ENCODE peak calls at places on chromosomes 5 and 9, in six cellular contexts. One of them, this sample, is unnamed.
A peak's percentile ranks its signal among the peaks of the same experiment; 100 is the strongest.

GRCh38 chr5:60487885-60488425 is 212.0 kb downstream of the DEPDC1B start:
- DNase-seq in GM12892: no peak
- DNase-seq in lower leg skin: peak; percentile 53
- DNase-seq in transverse colon: peak; percentile 52
- DNase-seq in GM12891: no peak
- DNase-seq in upper lobe of left lung: no peak
- DNase-seq in this sample: peak; percentile 16

GRCh38 chr5:56011835-56012234 is 17.1 kb upstream of the IL6ST start:
- DNase-seq in GM12892: no peak
- DNase-seq in lower leg skin: no peak
- DNase-seq in transverse colon: no peak
- DNase-seq in GM12891: no peak
- DNase-seq in upper lobe of left lung: no peak
- DNase-seq in this sample: no peak

GRCh38 chr9:134177186-134177585 is 12.8 kb upstream of the RNU6ATAC start:
- DNase-seq in GM12892: no peak
- DNase-seq in lower leg skin: no peak
- DNase-seq in transverse colon: no peak
- DNase-seq in GM12891: no peak
- DNase-seq in upper lobe of left lung: no peak
- DNase-seq in this sample: no peak

GRCh38 chr5:14156611-14157493 is 13.7 kb downstream of the TRIO start:
- DNase-seq in GM12892: no peak
- DNase-seq in lower leg skin: peak; percentile 41
- DNase-seq in transverse colon: no peak
- DNase-seq in GM12891: no peak
- DNase-seq in upper lobe of left lung: no peak
- DNase-seq in this sample: no peak

GRCh38 chr9:121700831-121701419 is 49.5 kb downstream of the DAB2IP start:
- DNase-seq in GM12892: no peak
- DNase-seq in lower leg skin: no peak
- DNase-seq in transverse colon: no peak
- DNase-seq in GM12891: no peak
- DNase-seq in upper lobe of left lung: no peak
- DNase-seq in this sample: no peak

GRCh38 chr5:132386644-132387286 is 17.3 kb downstream of the SLC22A5 start:
- DNase-seq in GM12892: peak; percentile 66
- DNase-seq in lower leg skin: peak; percentile 74
- DNase-seq in transverse colon: peak; percentile 81
- DNase-seq in GM12891: peak; percentile 53
- DNase-seq in upper lobe of left lung: peak; percentile 83
- DNase-seq in this sample: peak; percentile 63

GRCh38 chr9:134545213-134546211 is 96.1 kb upstream of the COL5A1 start:
- DNase-seq in GM12892: peak; percentile 14
- DNase-seq in lower leg skin: no peak
- DNase-seq in transverse colon: no peak
- DNase-seq in GM12891: no peak
- DNase-seq in upper lobe of left lung: no peak
- DNase-seq in this sample: no peak

GRCh38 chr5:181223041-181223728 is at the start of gene TRIM41:
- DNase-seq in GM12892: no peak
- DNase-seq in lower leg skin: peak; percentile 98
- DNase-seq in transverse colon: peak; percentile 99
- DNase-seq in GM12891: peak; percentile 80
- DNase-seq in upper lobe of left lung: peak; percentile 98
- DNase-seq in this sample: peak; percentile 97

GRCh38 chr9:131627846-131628820 is 82.8 kb downstream of the PRRT1B start:
- DNase-seq in GM12892: no peak
- DNase-seq in lower leg skin: no peak
- DNase-seq in transverse colon: peak; percentile 94
- DNase-seq in GM12891: no peak
- DNase-seq in upper lobe of left lung: peak; percentile 92
- DNase-seq in this sample: peak; percentile 98

GRCh38 chr5:147177125-147177840 is 57.5 kb upstream of the STK32A start:
- DNase-seq in GM12892: no peak
- DNase-seq in lower leg skin: no peak
- DNase-seq in transverse colon: no peak
- DNase-seq in GM12891: no peak
- DNase-seq in upper lobe of left lung: no peak
- DNase-seq in this sample: no peak

GRCh38 chr9:37915911-37916470 is 12.1 kb upstream of the SLC25A51 start:
- DNase-seq in GM12892: no peak
- DNase-seq in lower leg skin: no peak
- DNase-seq in transverse colon: no peak
- DNase-seq in GM12891: no peak
- DNase-seq in upper lobe of left lung: no peak
- DNase-seq in this sample: no peak

GRCh38 chr5:140647042-140647341 is 438 bp downstream of the NDUFA2 start:
- DNase-seq in GM12892: no peak
- DNase-seq in lower leg skin: no peak
- DNase-seq in transverse colon: no peak
- DNase-seq in GM12891: no peak
- DNase-seq in upper lobe of left lung: no peak
- DNase-seq in this sample: no peak

GRCh38 chr9:34615132-34615531 is 3.2 kb upstream of the RPP25L start:
- DNase-seq in GM12892: no peak
- DNase-seq in lower leg skin: no peak
- DNase-seq in transverse colon: no peak
- DNase-seq in GM12891: no peak
- DNase-seq in upper lobe of left lung: no peak
- DNase-seq in this sample: no peak

GRCh38 chr9:34610434-34611206 is 1.3 kb downstream of the RPP25L start:
- DNase-seq in GM12892: no peak
- DNase-seq in lower leg skin: no peak
- DNase-seq in transverse colon: no peak
- DNase-seq in GM12891: no peak
- DNase-seq in upper lobe of left lung: no peak
- DNase-seq in this sample: no peak

GRCh38 chr9:34611251-34611810 is 566 bp downstream of the RPP25L start:
- DNase-seq in GM12892: no peak
- DNase-seq in lower leg skin: no peak
- DNase-seq in transverse colon: no peak
- DNase-seq in GM12891: no peak
- DNase-seq in upper lobe of left lung: no peak
- DNase-seq in this sample: no peak

GRCh38 chr9:34612788-34613390 is 992 bp upstream of the RPP25L start:
- DNase-seq in GM12892: no peak
- DNase-seq in lower leg skin: peak; percentile 83
- DNase-seq in transverse colon: peak; percentile 81
- DNase-seq in GM12891: no peak
- DNase-seq in upper lobe of left lung: peak; percentile 83
- DNase-seq in this sample: peak; percentile 81

DNA sequence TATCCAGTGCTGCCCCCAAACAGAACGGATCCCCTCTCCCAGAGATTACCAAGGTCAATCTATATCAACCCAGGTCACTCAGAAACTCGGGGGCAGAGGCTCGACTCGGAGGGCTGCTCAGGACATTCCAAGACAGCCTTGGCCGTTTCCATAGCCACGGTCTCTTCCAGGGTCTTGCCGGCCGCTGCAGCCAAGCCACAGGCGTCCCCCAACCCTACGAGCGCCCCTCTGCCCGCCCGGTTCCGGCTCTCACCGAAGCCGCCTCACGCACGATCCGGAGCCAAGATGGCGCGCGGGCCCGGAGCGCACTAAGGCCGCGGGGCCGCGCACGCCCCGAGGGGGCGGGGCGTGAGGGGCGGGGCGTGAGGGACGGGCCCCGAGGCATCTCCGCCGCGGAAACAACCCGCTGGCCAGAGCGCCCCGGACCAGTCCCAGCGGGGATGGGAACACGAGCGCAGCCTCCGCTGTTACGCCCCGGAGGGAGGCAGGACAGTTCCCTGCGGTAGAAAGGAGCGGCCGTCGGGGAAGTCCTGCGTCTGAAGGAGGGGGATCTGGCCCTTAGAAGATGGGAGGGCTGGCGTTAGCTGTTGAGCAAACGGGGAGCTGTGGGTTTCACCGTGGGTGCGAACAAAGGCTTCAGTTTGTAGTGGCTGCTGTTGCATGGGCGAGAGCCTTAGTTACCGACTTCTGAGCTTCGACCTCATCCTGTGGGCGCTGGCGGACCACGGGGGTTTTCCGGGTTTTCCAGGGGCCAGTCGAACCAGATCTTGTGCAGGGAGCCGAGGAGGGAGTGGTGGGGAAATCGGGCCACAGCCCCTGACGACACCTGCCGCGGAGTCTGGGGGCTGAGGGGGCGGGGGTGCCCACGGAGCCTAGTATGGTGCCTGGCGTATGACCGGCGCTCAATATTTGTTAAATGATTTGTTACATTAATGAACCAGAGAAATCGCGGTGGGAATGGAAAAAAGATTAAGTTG is at the start of gene RPP25L:
- DNase-seq in GM12892: peak; percentile 96
- DNase-seq in lower leg skin: peak; percentile 78
- DNase-seq in transverse colon: peak; percentile 90
- DNase-seq in GM12891: peak; percentile 91
- DNase-seq in upper lobe of left lung: peak; percentile 92
- DNase-seq in this sample: peak; percentile 79
- TF ChIP-seq POLR2A in GM12892: peak; percentile 82
- TF ChIP-seq POLR2A in lower leg skin: peak; percentile 24
- TF ChIP-seq POLR2A in transverse colon: peak; percentile 84
- TF ChIP-seq POLR2A in GM12891: peak; percentile 73
- TF ChIP-seq POLR2A in upper lobe of left lung: peak; percentile 83
- TF ChIP-seq POLR2A in this sample: peak; percentile 84

GRCh38 chr5:91159647-91160046 is 223.5 kb downstream of the ARRDC3 start:
- DNase-seq in GM12892: no peak
- DNase-seq in lower leg skin: no peak
- DNase-seq in transverse colon: no peak
- DNase-seq in GM12891: no peak
- DNase-seq in upper lobe of left lung: no peak
- DNase-seq in this sample: no peak

GRCh38 chr5:91166040-91166807 is 216.9 kb downstream of the ARRDC3 start:
- DNase-seq in GM12892: no peak
- DNase-seq in lower leg skin: no peak
- DNase-seq in transverse colon: no peak
- DNase-seq in GM12891: no peak
- DNase-seq in upper lobe of left lung: no peak
- DNase-seq in this sample: no peak

GRCh38 chr5:91164424-91164823 is 218.7 kb downstream of the ARRDC3 start:
- DNase-seq in GM12892: no peak
- DNase-seq in lower leg skin: no peak
- DNase-seq in transverse colon: no peak
- DNase-seq in GM12891: no peak
- DNase-seq in upper lobe of left lung: no peak
- DNase-seq in this sample: no peak

GRCh38 chr5:91160751-91161285 is 222.3 kb downstream of the ARRDC3 start:
- DNase-seq in GM12892: no peak
- DNase-seq in lower leg skin: no peak
- DNase-seq in transverse colon: no peak
- DNase-seq in GM12891: no peak
- DNase-seq in upper lobe of left lung: no peak
- DNase-seq in this sample: no peak

GRCh38 chr5:91162534-91163381 is 220.4 kb downstream of the ARRDC3 start:
- DNase-seq in GM12892: no peak
- DNase-seq in lower leg skin: peak; percentile 88
- DNase-seq in transverse colon: peak; percentile 79
- DNase-seq in GM12891: peak; percentile 17
- DNase-seq in upper lobe of left lung: peak; percentile 92
- DNase-seq in this sample: peak; percentile 56
- TF ChIP-seq POLR2A in GM12892: peak; percentile 19
- TF ChIP-seq POLR2A in lower leg skin: no peak
- TF ChIP-seq POLR2A in transverse colon: no peak
- TF ChIP-seq POLR2A in GM12891: no peak
- TF ChIP-seq POLR2A in upper lobe of left lung: no peak
- TF ChIP-seq POLR2A in this sample: no peak

GRCh38 chr9:137580958-137581331 is 2.2 kb upstream of the DPH7 start:
- DNase-seq in GM12892: no peak
- DNase-seq in lower leg skin: no peak
- DNase-seq in transverse colon: no peak
- DNase-seq in GM12891: no peak
- DNase-seq in upper lobe of left lung: no peak
- DNase-seq in this sample: no peak

GRCh38 chr9:137575725-137576411 is 2.9 kb downstream of the DPH7 start:
- DNase-seq in GM12892: no peak
- DNase-seq in lower leg skin: no peak
- DNase-seq in transverse colon: no peak
- DNase-seq in GM12891: no peak
- DNase-seq in upper lobe of left lung: no peak
- DNase-seq in this sample: no peak

GRCh38 chr9:137579259-137579604 is 507 bp upstream of the DPH7 start:
- DNase-seq in GM12892: no peak
- DNase-seq in lower leg skin: no peak
- DNase-seq in transverse colon: no peak
- DNase-seq in GM12891: no peak
- DNase-seq in upper lobe of left lung: no peak
- DNase-seq in this sample: no peak

GRCh38 chr9:137580209-137580957 is 1.7 kb upstream of the DPH7 start:
- DNase-seq in GM12892: no peak
- DNase-seq in lower leg skin: no peak
- DNase-seq in transverse colon: no peak
- DNase-seq in GM12891: no peak
- DNase-seq in upper lobe of left lung: no peak
- DNase-seq in this sample: no peak

DNA sequence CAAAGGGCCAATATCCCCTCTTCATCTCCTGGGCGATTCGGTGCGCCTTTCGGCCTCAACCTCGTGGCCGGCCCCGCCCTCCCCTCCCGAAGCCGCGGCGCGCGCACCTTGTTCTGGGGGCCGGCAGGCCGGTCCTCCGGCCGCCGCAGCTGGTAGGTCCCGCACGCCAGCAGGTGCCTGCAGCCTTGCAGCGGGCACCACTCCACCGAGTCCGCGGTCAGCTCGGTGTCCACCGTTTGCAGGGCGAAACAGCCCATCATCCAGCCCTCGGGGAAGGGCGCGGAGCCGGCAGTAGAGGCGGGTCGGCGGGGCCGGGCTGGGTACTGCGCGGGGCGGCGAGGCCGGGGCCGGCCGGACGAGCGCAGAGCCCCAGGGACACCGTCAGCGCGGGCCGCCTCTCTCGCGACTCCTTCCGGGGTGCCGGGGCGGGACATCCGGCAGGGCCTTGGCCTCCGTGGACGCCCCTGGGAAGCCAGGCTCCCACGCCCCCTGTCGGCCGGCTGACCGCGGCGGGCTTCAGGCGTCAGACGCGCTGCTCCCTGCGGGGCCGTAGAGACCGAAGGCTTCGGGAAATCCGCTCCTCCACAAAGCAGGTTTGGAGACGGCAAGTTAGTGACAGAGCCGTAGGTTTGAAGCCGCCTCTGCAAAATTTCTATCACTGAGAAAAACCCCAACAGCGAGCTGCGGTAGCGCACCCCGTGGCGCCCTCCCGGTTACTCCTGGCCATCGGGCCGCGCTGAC is at the start of gene DPH7:
- DNase-seq in GM12892: peak; percentile 100
- DNase-seq in lower leg skin: peak; percentile 87
- DNase-seq in transverse colon: peak; percentile 97
- DNase-seq in GM12891: peak; percentile 100
- DNase-seq in upper lobe of left lung: peak; percentile 95
- DNase-seq in this sample: peak; percentile 94
- TF ChIP-seq POLR2A in GM12892: peak; percentile 80
- TF ChIP-seq POLR2A in lower leg skin: no peak
- TF ChIP-seq POLR2A in transverse colon: peak; percentile 71
- TF ChIP-seq POLR2A in GM12891: peak; percentile 61
- TF ChIP-seq POLR2A in upper lobe of left lung: no peak
- TF ChIP-seq POLR2A in this sample: peak; percentile 81

DNA sequence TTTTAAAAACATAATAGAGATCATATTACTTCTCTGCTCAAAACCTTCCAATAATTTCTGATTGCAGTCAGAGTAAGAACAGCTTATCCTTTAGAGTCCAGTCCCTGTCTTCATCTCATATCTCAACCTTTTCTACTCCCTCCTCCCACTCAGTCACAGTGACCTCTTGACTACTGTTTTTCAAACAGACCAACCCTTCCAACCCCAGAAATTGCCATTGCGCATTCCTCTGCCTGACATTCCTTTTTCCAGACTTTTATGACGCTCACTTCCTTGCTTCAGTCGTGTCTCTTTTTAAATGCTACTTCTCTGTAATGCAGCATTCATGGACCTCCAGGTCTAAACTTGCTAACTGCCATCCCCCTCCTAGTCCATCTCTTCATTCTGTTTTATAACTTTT is 800.5 kb downstream of the BRINP1 start:
- DNase-seq in GM12892: no peak
- DNase-seq in lower leg skin: no peak
- DNase-seq in transverse colon: no peak
- DNase-seq in GM12891: no peak
- DNase-seq in upper lobe of left lung: no peak
- DNase-seq in this sample: no peak
- TF ChIP-seq POLR2A in GM12892: no peak
- TF ChIP-seq POLR2A in lower leg skin: no peak
- TF ChIP-seq POLR2A in transverse colon: no peak
- TF ChIP-seq POLR2A in GM12891: no peak
- TF ChIP-seq POLR2A in upper lobe of left lung: no peak
- TF ChIP-seq POLR2A in this sample: no peak